ENCODE peak calls at places on chromosomes 12 and 14, in four cellular contexts. One of them, this sample, is unnamed.

GRCh38 chr12:60168441-60168840 is 572.6 kb downstream of the SLC16A7 start:
- DNase-seq in SK-N-SH: no peak
- DNase-seq in K562: no peak
- DNase-seq in GM12892: no peak
- DNase-seq in this sample: no peak

GRCh38 chr14:53153702-53154112 is 584 bp upstream of the DDHD1 start:
- DNase-seq in SK-N-SH: no peak
- DNase-seq in K562: no peak
- DNase-seq in GM12892: no peak
- DNase-seq in this sample: no peak

GRCh38 chr14:95831041-95831440 is 45.6 kb upstream of the TUNAR start:
- DNase-seq in SK-N-SH: no peak
- DNase-seq in K562: no peak
- DNase-seq in GM12892: no peak
- DNase-seq in this sample: no peak

GRCh38 chr14:77025744-77026165 is 2.8 kb downstream of the IRF2BPL start:
- DNase-seq in SK-N-SH: peak; percentile 58
- DNase-seq in K562: no peak
- DNase-seq in GM12892: no peak
- DNase-seq in this sample: no peak

GRCh38 chr12:6961278-6961694 is 9.2 kb downstream of the PHB2 start:
- DNase-seq in SK-N-SH: peak; percentile 34
- DNase-seq in K562: peak; percentile 70
- DNase-seq in GM12892: no peak
- DNase-seq in this sample: no peak

GRCh38 chr12:48029811-48030650 is 25.8 kb upstream of the COL2A1 start:
- DNase-seq in SK-N-SH: no peak
- DNase-seq in K562: no peak
- DNase-seq in GM12892: no peak
- DNase-seq in this sample: no peak

GRCh38 chr12:69067713-69068112 is 134.7 kb upstream of the CPM start:
- DNase-seq in SK-N-SH: no peak
- DNase-seq in K562: no peak
- DNase-seq in GM12892: no peak
- DNase-seq in this sample: no peak

GRCh38 chr14:58677525-58677924 is 39.8 kb downstream of the DACT1 start:
- DNase-seq in SK-N-SH: no peak
- DNase-seq in K562: no peak
- DNase-seq in GM12892: no peak
- DNase-seq in this sample: no peak

GRCh38 chr14:31261859-31262739 is 54.5 kb upstream of the HECTD1 start:
- DNase-seq in SK-N-SH: no peak
- DNase-seq in K562: no peak
- DNase-seq in GM12892: no peak
- DNase-seq in this sample: no peak

GRCh38 chr14:39807271-39807670 is 375.0 kb upstream of the FBXO33 start:
- DNase-seq in SK-N-SH: no peak
- DNase-seq in K562: no peak
- DNase-seq in GM12892: no peak
- DNase-seq in this sample: no peak

GRCh38 chr14:24971255-24971654 is 78.7 kb downstream of the STXBP6 start:
- DNase-seq in SK-N-SH: no peak
- DNase-seq in K562: no peak
- DNase-seq in GM12892: no peak
- DNase-seq in this sample: no peak

GRCh38 chr12:108257004-108257403 is 82.1 kb downstream of the CMKLR1 start:
- DNase-seq in SK-N-SH: no peak
- DNase-seq in K562: no peak
- DNase-seq in GM12892: no peak
- DNase-seq in this sample: no peak

GRCh38 chr14:70009961-70010360 is 130.7 kb downstream of the SMOC1 start:
- DNase-seq in SK-N-SH: peak; percentile 25
- DNase-seq in K562: no peak
- DNase-seq in GM12892: no peak
- DNase-seq in this sample: no peak

GRCh38 chr14:100012478-100012925 is 52.7 kb upstream of the EVL start:
- DNase-seq in SK-N-SH: no peak
- DNase-seq in K562: no peak
- DNase-seq in GM12892: no peak
- DNase-seq in this sample: no peak

GRCh38 chr14:76551906-76552305 is 176.0 kb downstream of the ESRRB start:
- DNase-seq in SK-N-SH: no peak
- DNase-seq in K562: no peak
- DNase-seq in GM12892: no peak
- DNase-seq in this sample: no peak

GRCh38 chr12:115233891-115234543 is 550.0 kb upstream of the TBX3 start:
- DNase-seq in SK-N-SH: peak; percentile 63
- DNase-seq in K562: no peak
- DNase-seq in GM12892: no peak
- DNase-seq in this sample: no peak

GRCh38 chr12:1054103-1054838 is 63.2 kb downstream of the ERC1 start:
- DNase-seq in SK-N-SH: peak; percentile 67
- DNase-seq in K562: no peak
- DNase-seq in GM12892: no peak
- DNase-seq in this sample: no peak

GRCh38 chr12:96266238-96266637 is 72.1 kb downstream of the ELK3 start:
- DNase-seq in SK-N-SH: no peak
- DNase-seq in K562: no peak
- DNase-seq in GM12892: no peak
- DNase-seq in this sample: no peak

GRCh38 chr14:71538949-71539659 is 393.1 kb upstream of the RGS6 start:
- DNase-seq in SK-N-SH: no peak
- DNase-seq in K562: no peak
- DNase-seq in GM12892: no peak
- DNase-seq in this sample: no peak

GRCh38 chr12:65568517-65568916 is 255.8 kb upstream of the HMGA2 start:
- DNase-seq in SK-N-SH: no peak
- DNase-seq in K562: no peak
- DNase-seq in GM12892: no peak
- DNase-seq in this sample: no peak

GRCh38 chr12:110165540-110166159 is 41.5 kb downstream of the IFT81 start:
- DNase-seq in SK-N-SH: no peak
- DNase-seq in K562: no peak
- DNase-seq in GM12892: peak; percentile 9
- DNase-seq in this sample: peak; percentile 18

GRCh38 chr12:30691122-30691879 is 4.4 kb downstream of the IPO8 start:
- DNase-seq in SK-N-SH: peak; percentile 34
- DNase-seq in K562: peak; percentile 40
- DNase-seq in GM12892: no peak
- DNase-seq in this sample: no peak

GRCh38 chr12:61311413-61311812 is 948.8 kb upstream of the USP15 start:
- DNase-seq in SK-N-SH: no peak
- DNase-seq in K562: no peak
- DNase-seq in GM12892: no peak
- DNase-seq in this sample: no peak

GRCh38 chr14:100736269-100737180 is 9.8 kb downstream of the DLK1 start:
- DNase-seq in SK-N-SH: peak; percentile 69
- DNase-seq in K562: peak; percentile 52
- DNase-seq in GM12892: peak; percentile 5
- DNase-seq in this sample: peak; percentile 8

GRCh38 chr12:56682323-56682722 is 5.8 kb downstream of the PTGES3 start:
- DNase-seq in SK-N-SH: no peak
- DNase-seq in K562: no peak
- DNase-seq in GM12892: no peak
- DNase-seq in this sample: no peak

GRCh38 chr14:77859934-77860570 is 60.1 kb downstream of the ADCK1 start:
- DNase-seq in SK-N-SH: no peak
- DNase-seq in K562: peak; percentile 82
- DNase-seq in GM12892: no peak
- DNase-seq in this sample: no peak

GRCh38 chr12:45638386-45638785 is 91.1 kb upstream of the ARID2 start:
- DNase-seq in SK-N-SH: no peak
- DNase-seq in K562: no peak
- DNase-seq in GM12892: no peak
- DNase-seq in this sample: no peak

GRCh38 chr14:100031506-100032281 is 33.5 kb upstream of the EVL start:
- DNase-seq in SK-N-SH: no peak
- DNase-seq in K562: no peak
- DNase-seq in GM12892: no peak
- DNase-seq in this sample: no peak

GRCh38 chr14:22689186-22689585 is 45.0 kb upstream of the OR6J1 start:
- DNase-seq in SK-N-SH: no peak
- DNase-seq in K562: peak; percentile 24
- DNase-seq in GM12892: no peak
- DNase-seq in this sample: no peak

GRCh38 chr14:22370084-22370847 is 218.8 kb downstream of the DAD1 start:
- DNase-seq in SK-N-SH: no peak
- DNase-seq in K562: no peak
- DNase-seq in GM12892: no peak
- DNase-seq in this sample: no peak

GRCh38 chr12:49089831-49090773 is 4.5 kb downstream of the DHH start:
- DNase-seq in SK-N-SH: peak; percentile 76
- DNase-seq in K562: peak; percentile 94
- DNase-seq in GM12892: no peak
- DNase-seq in this sample: no peak

GRCh38 chr14:92557544-92557912 is 43.9 kb downstream of the RIN3 start:
- DNase-seq in SK-N-SH: no peak
- DNase-seq in K562: no peak
- DNase-seq in GM12892: no peak
- DNase-seq in this sample: no peak

GRCh38 chr14:92556863-92557543 is 43.4 kb downstream of the RIN3 start:
- DNase-seq in SK-N-SH: no peak
- DNase-seq in K562: no peak
- DNase-seq in GM12892: no peak
- DNase-seq in this sample: no peak

GRCh38 chr14:92560106-92560865 is 46.7 kb downstream of the RIN3 start:
- DNase-seq in SK-N-SH: no peak
- DNase-seq in K562: no peak
- DNase-seq in GM12892: no peak
- DNase-seq in this sample: no peak

GRCh38 chr14:92559486-92559885 is 45.9 kb downstream of the RIN3 start:
- DNase-seq in SK-N-SH: no peak
- DNase-seq in K562: no peak
- DNase-seq in GM12892: no peak
- DNase-seq in this sample: no peak

DNA sequence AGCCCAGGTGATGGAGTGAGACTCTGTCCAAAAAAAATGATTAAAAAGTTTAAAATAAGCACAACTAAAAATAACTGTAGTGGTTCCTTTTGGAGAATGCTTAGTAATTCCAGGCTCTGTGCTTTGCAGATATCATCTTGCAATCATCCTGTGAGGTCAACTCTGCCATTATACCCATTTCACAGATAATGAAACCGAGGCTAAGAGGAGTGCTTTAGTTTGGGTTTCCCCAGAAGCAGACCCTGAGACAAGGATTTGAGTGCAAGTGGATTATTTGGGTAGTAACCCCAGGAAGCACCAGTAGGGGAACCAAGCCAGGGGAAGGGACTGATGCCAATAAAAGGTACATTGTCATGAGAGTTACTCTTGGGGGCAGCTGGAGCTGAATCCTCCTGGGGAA is 44.7 kb downstream of the RIN3 start:
- DNase-seq in SK-N-SH: no peak
- DNase-seq in K562: no peak
- DNase-seq in GM12892: no peak
- DNase-seq in this sample: no peak
- TF ChIP-seq TAF1 in SK-N-SH: no peak
- TF ChIP-seq TAF1 in K562: no peak
- TF ChIP-seq TAF1 in GM12892: no peak
- TF ChIP-seq TAF1 in this sample: no peak

DNA sequence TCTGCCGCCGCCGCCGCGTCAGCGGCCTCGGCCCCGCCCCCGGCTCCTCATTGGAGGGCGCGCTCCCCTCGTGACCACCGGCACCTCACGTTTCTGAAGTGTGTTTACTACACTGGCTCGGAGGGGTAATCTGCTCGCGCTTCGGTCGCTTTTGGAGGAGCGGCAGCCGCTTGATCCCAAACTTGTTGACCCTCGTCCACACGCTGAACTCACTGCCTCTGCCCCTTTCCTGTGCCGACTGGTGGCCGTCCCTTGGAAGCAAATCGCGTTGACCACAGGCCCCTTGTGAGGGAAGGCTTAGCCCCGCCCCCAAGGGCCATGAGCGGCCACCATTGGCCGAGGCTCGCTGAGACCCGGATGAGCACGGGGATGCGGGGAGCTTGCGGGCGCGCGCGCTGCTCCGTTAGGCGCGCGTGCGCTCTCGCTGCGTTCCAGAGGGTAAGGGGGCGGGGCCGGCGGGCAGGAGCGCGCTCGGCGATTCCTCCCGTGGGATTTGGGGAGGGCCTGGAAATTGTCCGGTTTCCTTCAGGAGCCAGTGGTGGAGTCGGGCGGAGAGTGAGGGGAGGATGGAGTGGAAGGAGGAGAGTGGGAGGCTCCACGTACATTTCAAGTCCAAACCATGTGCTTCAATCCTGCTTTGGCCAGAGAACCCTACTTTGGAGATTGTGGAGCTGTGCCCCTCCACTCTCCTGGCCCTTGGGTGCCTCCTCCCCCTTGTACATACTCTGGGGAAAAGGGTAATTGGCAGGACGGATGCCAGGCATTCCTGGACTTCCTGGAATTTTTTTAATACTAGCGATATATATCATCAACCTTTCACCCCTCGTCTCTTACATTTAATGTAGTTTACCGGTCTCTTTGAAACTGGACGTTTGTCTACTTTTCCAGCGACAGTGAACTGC is at the start of gene CRY1:
- DNase-seq in SK-N-SH: peak; percentile 95
- DNase-seq in K562: peak; percentile 97
- DNase-seq in GM12892: peak; percentile 66
- DNase-seq in this sample: peak; percentile 48
- TF ChIP-seq TAF1 in SK-N-SH: peak; percentile 58
- TF ChIP-seq TAF1 in K562: peak; percentile 78
- TF ChIP-seq TAF1 in GM12892: no peak
- TF ChIP-seq TAF1 in this sample: no peak

DNA sequence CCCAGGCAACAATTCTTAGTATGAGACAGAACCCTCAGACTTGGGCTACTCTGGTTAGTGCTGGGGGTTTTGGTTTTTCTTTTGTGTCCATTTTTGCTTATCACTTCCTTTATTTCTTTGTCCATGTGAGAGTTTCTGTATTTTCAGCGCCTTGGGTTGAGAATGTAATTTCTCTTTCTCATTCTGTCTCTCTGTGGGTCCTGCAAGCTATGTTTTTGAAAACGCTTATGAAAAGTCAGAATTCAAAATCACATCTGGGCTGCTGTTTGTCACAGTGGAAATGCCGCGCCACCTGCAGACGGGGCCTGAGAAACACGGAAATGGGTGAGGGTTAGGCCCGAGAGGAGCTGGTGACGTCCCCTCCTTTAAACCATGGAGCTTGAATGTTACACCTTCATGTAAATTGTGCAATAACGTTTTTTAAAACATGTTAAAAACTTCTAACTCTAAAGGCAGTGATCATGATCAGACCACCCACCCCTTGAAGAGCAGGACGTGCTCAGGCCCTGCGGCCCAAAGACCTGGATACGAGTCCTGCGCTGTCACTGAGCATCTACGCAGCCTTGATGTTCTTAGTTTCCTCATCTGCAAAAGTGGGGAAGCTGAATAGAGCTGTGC is 26.1 kb downstream of the JDP2 start:
- DNase-seq in SK-N-SH: no peak
- DNase-seq in K562: peak; percentile 11
- DNase-seq in GM12892: peak; percentile 71
- DNase-seq in this sample: peak; percentile 74
- TF ChIP-seq TAF1 in SK-N-SH: no peak
- TF ChIP-seq TAF1 in K562: no peak
- TF ChIP-seq TAF1 in GM12892: no peak
- TF ChIP-seq TAF1 in this sample: no peak

GRCh38 chr12:20549115-20549719 is 145.9 kb upstream of the SLCO1C1 start:
- DNase-seq in SK-N-SH: peak; percentile 75
- DNase-seq in K562: no peak
- DNase-seq in GM12892: no peak
- DNase-seq in this sample: no peak
- TF ChIP-seq TAF1 in SK-N-SH: no peak
- TF ChIP-seq TAF1 in K562: no peak
- TF ChIP-seq TAF1 in GM12892: no peak
- TF ChIP-seq TAF1 in this sample: no peak

GRCh38 chr12:24113701-24114100 is 164.2 kb upstream of the SOX5 start:
- DNase-seq in SK-N-SH: no peak
- DNase-seq in K562: no peak
- DNase-seq in GM12892: no peak
- DNase-seq in this sample: no peak
- TF ChIP-seq TAF1 in SK-N-SH: no peak
- TF ChIP-seq TAF1 in K562: no peak
- TF ChIP-seq TAF1 in GM12892: no peak
- TF ChIP-seq TAF1 in this sample: no peak